ENCODE peak calls at places on chromosomes 2 and 18, in five cellular contexts. X is neural progenitor cell, O is IMR-90, S is fibroblast of lung, M is HCT116. K is an unnamed sample. For H3K4me1, the result is how much of the 10 kb centered on the place peaks cover.

GRCh38 chr18:69109686-69110085 is 291.0 kb upstream of the DOK6 start:
- DNase-seq in S (peak), M (no peak), X (no peak), O (peak), K (no peak)

GRCh38 chr2:159615936-159616733 is at the start of gene BAZ2B:
- DNase-seq in O (peak), M (peak), S (peak), X (peak), K (peak)

GRCh38 chr2:148640767-148641166 is 3.8 kb upstream of the EPC2 start:
- DNase-seq in X (peak), S (peak), M (no peak), O (peak), K (no peak)

GRCh38 chr2:197498937-197499593 is 575 bp downstream of the HSPD1 start:
- DNase-seq in O (peak), S (peak), M (no peak), X (peak), K (peak)

GRCh38 chr2:101080214-101081068 is 70.7 kb downstream of the TBC1D8 start:
- DNase-seq in O (no peak), X (no peak), S (no peak), M (no peak), K (no peak)

GRCh38 chr18:36493349-36494281 is 196.1 kb downstream of the FHOD3 start:
- DNase-seq in X (peak), S (no peak), M (no peak), O (peak), K (peak)

GRCh38 chr2:19364014-19364413 is 5.6 kb upstream of the OSR1 start:
- DNase-seq in O (no peak), X (no peak), M (no peak), S (no peak), K (no peak)

GRCh38 chr18:725641-726040 is 13.2 kb upstream of the ENOSF1 start:
- DNase-seq in O (no peak), M (no peak), X (no peak), S (no peak), K (no peak)

GRCh38 chr2:160097329-160097728 is 34.9 kb upstream of the PLA2R1 start:
- DNase-seq in O (no peak), X (no peak), S (no peak), M (no peak), K (no peak)

GRCh38 chr2:119249311-119249710 is 25.7 kb downstream of the STEAP3 start:
- DNase-seq in O (no peak), S (no peak), M (no peak), X (no peak), K (peak)

GRCh38 chr2:121266543-121267106 is 18.4 kb downstream of the TFCP2L1 start:
- DNase-seq in M (no peak), O (no peak), S (no peak), X (no peak), K (no peak)

GRCh38 chr2:201654611-201655384 is 11.5 kb upstream of the TMEM237 start:
- DNase-seq in M (no peak), X (no peak), S (peak), O (peak), K (no peak)

GRCh38 chr18:23314672-23315071 is 138.4 kb upstream of the RIOK3 start:
- DNase-seq in M (no peak), O (no peak), X (no peak), S (no peak), K (peak)

GRCh38 chr2:215460682-215461081 is 24.8 kb upstream of the FN1 start:
- DNase-seq in M (no peak), S (peak), O (peak), X (no peak), K (no peak)

GRCh38 chr2:240220371-240220770 is 79.9 kb upstream of the OTOS start:
- DNase-seq in X (no peak), S (peak), M (no peak), O (peak), K (peak)

GRCh38 chr18:76564117-76564516 is 69.1 kb upstream of the ZNF516 start:
- DNase-seq in M (peak), S (peak), X (no peak), O (peak), K (no peak)

GRCh38 chr2:15999592-16000469 is 59.5 kb downstream of the MYCN start:
- DNase-seq in S (no peak), O (no peak), M (no peak), X (no peak), K (no peak)

GRCh38 chr2:188524519-188525113 is 232.9 kb downstream of the GULP1 start:
- DNase-seq in S (peak), X (peak), M (peak), O (peak), K (no peak)

GRCh38 chr2:18971628-18972027 is 382.3 kb upstream of the NT5C1B start:
- DNase-seq in O (peak), X (no peak), M (no peak), S (no peak), K (no peak)

GRCh38 chr2:174797792-174798276 is 33.6 kb upstream of the CHRNA1 start:
- DNase-seq in X (no peak), S (peak), M (no peak), O (peak), K (no peak)

GRCh38 chr2:174798801-174799200 is 34.5 kb upstream of the CHRNA1 start:
- DNase-seq in M (no peak), O (no peak), X (no peak), S (no peak), K (peak)

GRCh38 chr2:174800436-174801195 is 36.3 kb upstream of the CHRNA1 start:
- DNase-seq in M (no peak), S (no peak), O (peak), X (no peak), K (no peak)

GRCh38 chr2:174802459-174802858 is 38.2 kb upstream of the CHRNA1 start:
- DNase-seq in M (no peak), O (peak), X (no peak), S (peak), K (no peak)
- H3K4me1 ChIP-seq in M (under half), O (under half), X (under half), S (under half), K (under half)

GRCh38 chr18:39776766-39777165 is 2178.3 kb upstream of the PIK3C3 start:
- DNase-seq in M (no peak), S (no peak), O (no peak), X (no peak), K (no peak)

GRCh38 chr18:39773656-39774055 is 2181.4 kb upstream of the PIK3C3 start:
- DNase-seq in X (no peak), S (peak), M (no peak), O (peak), K (no peak)

GRCh38 chr18:39774957-39775582 is 2180.0 kb upstream of the PIK3C3 start:
- DNase-seq in X (no peak), M (no peak), O (no peak), S (no peak), K (no peak)

GRCh38 chr18:39770399-39770798 is 2184.6 kb upstream of the PIK3C3 start:
- DNase-seq in X (no peak), M (no peak), O (no peak), S (no peak), K (no peak)

GRCh38 chr18:39772155-39772919 is 2182.7 kb upstream of the PIK3C3 start:
- DNase-seq in O (peak), X (no peak), M (no peak), S (peak), K (no peak)
- H3K9ac ChIP-seq in O (no peak), X (no peak), M (no peak), S (no peak), K (no peak)

GRCh38 chr2:173793649-173794565 is 171.3 kb downstream of the SP3 start:
- DNase-seq in M (no peak), X (peak), O (no peak), S (no peak), K (no peak)
- H3K4me1 ChIP-seq in M (under half), X (under half), O (under half), S (under half), K (under half)

GRCh38 chr2:157805519-157805918 is 70.6 kb downstream of the ACVR1 start:
- DNase-seq in S (no peak), M (no peak), X (no peak), O (no peak), K (no peak)

GRCh38 chr2:157808421-157808820 is 67.7 kb downstream of the ACVR1 start:
- DNase-seq in S (no peak), X (no peak), M (no peak), O (no peak), K (no peak)

GRCh38 chr2:157806426-157806825 is 69.7 kb downstream of the ACVR1 start:
- DNase-seq in S (no peak), X (no peak), O (no peak), M (no peak), K (no peak)

GRCh38 chr2:157810037-157810436 is 66.1 kb downstream of the ACVR1 start:
- DNase-seq in X (no peak), M (no peak), S (peak), O (no peak), K (no peak)

GRCh38 chr2:157809212-157809611 is 66.9 kb downstream of the ACVR1 start:
- DNase-seq in M (no peak), O (peak), X (no peak), S (peak), K (no peak)
- H3K9ac ChIP-seq in M (no peak), O (no peak), X (no peak), S (no peak), K (no peak)

K was measured in endodermal cell.